ENCODE peak calls at places on chromosomes 16 and 17, in nine cellular contexts. One of them, this sample, is unnamed. For H3K4me1, the result is how much of the 10 kb centered on the place peaks cover.

GRCh38 chr16:85173981-85174751 is 61.9 kb upstream of the CIBAR2 start:
- DNase-seq in A549: peak
- DNase-seq in left ventricle myocardium inferior: no peak
- DNase-seq in fibroblast of lung: peak
- DNase-seq in psoas muscle: peak
- DNase-seq in esophagus squamous epithelium: no peak
- DNase-seq in pancreas: no peak
- DNase-seq in testis: no peak
- DNase-seq in H1: no peak
- DNase-seq in this sample: peak

GRCh38 chr17:4710693-4711634 is 532 bp downstream of the ARRB2 start:
- DNase-seq in A549: no peak
- DNase-seq in left ventricle myocardium inferior: no peak
- DNase-seq in fibroblast of lung: no peak
- DNase-seq in psoas muscle: peak
- DNase-seq in esophagus squamous epithelium: no peak
- DNase-seq in pancreas: no peak
- DNase-seq in testis: no peak
- DNase-seq in H1: no peak
- DNase-seq in this sample: no peak

GRCh38 chr17:36746654-36747053 is 145.3 kb downstream of the MRM1 start:
- DNase-seq in A549: no peak
- DNase-seq in left ventricle myocardium inferior: no peak
- DNase-seq in fibroblast of lung: no peak
- DNase-seq in psoas muscle: no peak
- DNase-seq in esophagus squamous epithelium: no peak
- DNase-seq in pancreas: no peak
- DNase-seq in testis: no peak
- DNase-seq in H1: no peak
- DNase-seq in this sample: no peak

GRCh38 chr16:25013751-25014499 is 1.2 kb downstream of the ARHGAP17 start:
- DNase-seq in A549: no peak
- DNase-seq in left ventricle myocardium inferior: no peak
- DNase-seq in fibroblast of lung: no peak
- DNase-seq in psoas muscle: no peak
- DNase-seq in esophagus squamous epithelium: no peak
- DNase-seq in pancreas: no peak
- DNase-seq in testis: no peak
- DNase-seq in H1: no peak
- DNase-seq in this sample: no peak

GRCh38 chr17:43641416-43641815 is 20.3 kb downstream of the MEOX1 start:
- DNase-seq in A549: no peak
- DNase-seq in left ventricle myocardium inferior: peak
- DNase-seq in fibroblast of lung: no peak
- DNase-seq in psoas muscle: no peak
- DNase-seq in esophagus squamous epithelium: no peak
- DNase-seq in pancreas: no peak
- DNase-seq in testis: peak
- DNase-seq in H1: no peak
- DNase-seq in this sample: no peak

GRCh38 chr17:49548506-49549310 is 27.0 kb upstream of the NXPH3 start:
- DNase-seq in A549: peak
- DNase-seq in left ventricle myocardium inferior: peak
- DNase-seq in fibroblast of lung: peak
- DNase-seq in psoas muscle: no peak
- DNase-seq in esophagus squamous epithelium: no peak
- DNase-seq in pancreas: no peak
- DNase-seq in testis: peak
- DNase-seq in H1: peak
- DNase-seq in this sample: peak

GRCh38 chr17:2232244-2232638 is 71.3 kb downstream of the SMG6 start:
- DNase-seq in A549: no peak
- DNase-seq in left ventricle myocardium inferior: no peak
- DNase-seq in fibroblast of lung: peak
- DNase-seq in psoas muscle: no peak
- DNase-seq in esophagus squamous epithelium: no peak
- DNase-seq in pancreas: peak
- DNase-seq in testis: no peak
- DNase-seq in H1: no peak
- DNase-seq in this sample: no peak

GRCh38 chr17:64165347-64165746 is 35.4 kb upstream of the ERN1 start:
- DNase-seq in A549: no peak
- DNase-seq in left ventricle myocardium inferior: no peak
- DNase-seq in fibroblast of lung: no peak
- DNase-seq in psoas muscle: no peak
- DNase-seq in esophagus squamous epithelium: no peak
- DNase-seq in pancreas: no peak
- DNase-seq in testis: no peak
- DNase-seq in H1: no peak
- DNase-seq in this sample: no peak

GRCh38 chr17:7384489-7385081 is 3.7 kb downstream of the TNK1 start:
- DNase-seq in A549: no peak
- DNase-seq in left ventricle myocardium inferior: no peak
- DNase-seq in fibroblast of lung: no peak
- DNase-seq in psoas muscle: no peak
- DNase-seq in esophagus squamous epithelium: no peak
- DNase-seq in pancreas: no peak
- DNase-seq in testis: no peak
- DNase-seq in H1: no peak
- DNase-seq in this sample: no peak

GRCh38 chr17:16423226-16423872 is 8.0 kb downstream of the TRPV2 start:
- DNase-seq in A549: no peak
- DNase-seq in left ventricle myocardium inferior: no peak
- DNase-seq in fibroblast of lung: no peak
- DNase-seq in psoas muscle: no peak
- DNase-seq in esophagus squamous epithelium: no peak
- DNase-seq in pancreas: no peak
- DNase-seq in testis: no peak
- DNase-seq in H1: no peak
- DNase-seq in this sample: no peak

GRCh38 chr17:80036715-80037477 is 454 bp downstream of the CCDC40 start:
- DNase-seq in A549: peak
- DNase-seq in left ventricle myocardium inferior: no peak
- DNase-seq in fibroblast of lung: peak
- DNase-seq in psoas muscle: peak
- DNase-seq in esophagus squamous epithelium: no peak
- DNase-seq in pancreas: no peak
- DNase-seq in testis: peak
- DNase-seq in H1: peak
- DNase-seq in this sample: peak

GRCh38 chr16:55418586-55418985 is 60.4 kb upstream of the MMP2 start:
- DNase-seq in A549: no peak
- DNase-seq in left ventricle myocardium inferior: no peak
- DNase-seq in fibroblast of lung: no peak
- DNase-seq in psoas muscle: no peak
- DNase-seq in esophagus squamous epithelium: no peak
- DNase-seq in pancreas: no peak
- DNase-seq in testis: no peak
- DNase-seq in H1: no peak
- DNase-seq in this sample: no peak

GRCh38 chr16:67286441-67287235 is 7.3 kb downstream of the PLEKHG4 start:
- DNase-seq in A549: no peak
- DNase-seq in left ventricle myocardium inferior: no peak
- DNase-seq in fibroblast of lung: no peak
- DNase-seq in psoas muscle: no peak
- DNase-seq in esophagus squamous epithelium: no peak
- DNase-seq in pancreas: no peak
- DNase-seq in testis: no peak
- DNase-seq in H1: no peak
- DNase-seq in this sample: no peak
- TF ChIP-seq CTCF in A549: no peak
- TF ChIP-seq CTCF in left ventricle myocardium inferior: no peak
- TF ChIP-seq CTCF in fibroblast of lung: no peak
- TF ChIP-seq CTCF in psoas muscle: no peak
- TF ChIP-seq CTCF in esophagus squamous epithelium: no peak
- TF ChIP-seq CTCF in pancreas: no peak
- TF ChIP-seq CTCF in testis: no peak
- TF ChIP-seq CTCF in H1: no peak
- TF ChIP-seq CTCF in this sample: no peak

DNA sequence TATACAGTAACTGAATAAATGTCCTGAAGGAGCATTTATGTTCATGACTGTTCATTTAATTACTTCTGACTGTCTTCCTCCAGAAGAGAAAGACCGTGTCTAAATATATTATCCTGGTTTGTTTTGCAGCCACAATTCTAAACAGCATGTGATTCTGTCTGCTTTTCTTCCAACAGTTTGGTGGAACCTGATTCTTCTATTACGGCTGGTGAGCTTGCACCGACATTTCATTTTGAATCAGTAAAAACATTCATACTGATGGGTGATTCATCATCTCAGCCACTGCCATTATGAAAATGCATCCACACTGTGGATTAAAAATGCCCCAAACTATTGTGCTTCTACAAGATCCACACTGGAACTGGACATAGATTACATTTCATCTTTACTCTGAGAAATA is 16.9 kb downstream of the KNOP1 start:
- DNase-seq in A549: no peak
- DNase-seq in left ventricle myocardium inferior: no peak
- DNase-seq in fibroblast of lung: no peak
- DNase-seq in psoas muscle: no peak
- DNase-seq in esophagus squamous epithelium: no peak
- DNase-seq in pancreas: no peak
- DNase-seq in testis: no peak
- DNase-seq in H1: no peak
- DNase-seq in this sample: no peak
- H3K4me1 ChIP-seq in A549: half or more
- H3K4me1 ChIP-seq in left ventricle myocardium inferior: half or more
- H3K4me1 ChIP-seq in fibroblast of lung: under half
- H3K4me1 ChIP-seq in psoas muscle: under half
- H3K4me1 ChIP-seq in esophagus squamous epithelium: half or more
- H3K4me1 ChIP-seq in pancreas: under half
- H3K4me1 ChIP-seq in testis: half or more
- H3K4me1 ChIP-seq in H1: under half
- H3K4me1 ChIP-seq in this sample: under half

GRCh38 chr17:11391134-11391533 is 150.1 kb downstream of the SHISA6 start:
- DNase-seq in A549: no peak
- DNase-seq in left ventricle myocardium inferior: no peak
- DNase-seq in fibroblast of lung: no peak
- DNase-seq in psoas muscle: no peak
- DNase-seq in esophagus squamous epithelium: no peak
- DNase-seq in pancreas: peak
- DNase-seq in testis: no peak
- DNase-seq in H1: peak
- DNase-seq in this sample: no peak
- TF ChIP-seq CTCF in A549: no peak
- TF ChIP-seq CTCF in left ventricle myocardium inferior: no peak
- TF ChIP-seq CTCF in fibroblast of lung: no peak
- TF ChIP-seq CTCF in psoas muscle: no peak
- TF ChIP-seq CTCF in esophagus squamous epithelium: no peak
- TF ChIP-seq CTCF in pancreas: peak
- TF ChIP-seq CTCF in testis: no peak
- TF ChIP-seq CTCF in H1: peak
- TF ChIP-seq CTCF in this sample: peak

DNA sequence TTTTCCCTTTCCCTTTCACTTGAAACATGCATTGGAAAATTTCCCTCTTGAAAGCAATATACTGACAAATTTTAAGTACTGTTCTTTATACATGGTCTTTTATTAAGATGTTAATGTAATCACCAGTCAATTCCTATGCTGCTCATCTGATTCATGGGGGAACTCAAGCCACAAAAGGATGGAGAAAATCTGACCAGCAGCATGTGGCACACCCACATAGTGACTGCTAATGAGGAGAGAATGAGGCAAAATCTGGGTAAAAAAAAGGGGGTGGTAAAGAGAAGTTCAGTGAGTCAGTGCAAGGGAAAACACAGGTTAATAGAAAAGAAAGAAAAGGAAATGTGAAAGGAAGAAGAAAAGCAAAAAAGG is 11.3 kb downstream of the RFFL start:
- DNase-seq in A549: no peak
- DNase-seq in left ventricle myocardium inferior: no peak
- DNase-seq in fibroblast of lung: peak
- DNase-seq in psoas muscle: no peak
- DNase-seq in esophagus squamous epithelium: no peak
- DNase-seq in pancreas: no peak
- DNase-seq in testis: no peak
- DNase-seq in H1: no peak
- DNase-seq in this sample: no peak
- H3K4me1 ChIP-seq in A549: under half
- H3K4me1 ChIP-seq in left ventricle myocardium inferior: under half
- H3K4me1 ChIP-seq in fibroblast of lung: under half
- H3K4me1 ChIP-seq in psoas muscle: under half
- H3K4me1 ChIP-seq in esophagus squamous epithelium: under half
- H3K4me1 ChIP-seq in pancreas: under half
- H3K4me1 ChIP-seq in testis: under half
- H3K4me1 ChIP-seq in H1: under half
- H3K4me1 ChIP-seq in this sample: under half

GRCh38 chr17:81927653-81928496 is at the start of gene MAFG:
- DNase-seq in A549: peak
- DNase-seq in left ventricle myocardium inferior: peak
- DNase-seq in fibroblast of lung: peak
- DNase-seq in psoas muscle: peak
- DNase-seq in esophagus squamous epithelium: peak
- DNase-seq in pancreas: peak
- DNase-seq in testis: peak
- DNase-seq in H1: peak
- DNase-seq in this sample: peak
- TF ChIP-seq CTCF in A549: peak
- TF ChIP-seq CTCF in left ventricle myocardium inferior: peak
- TF ChIP-seq CTCF in fibroblast of lung: peak
- TF ChIP-seq CTCF in psoas muscle: peak
- TF ChIP-seq CTCF in esophagus squamous epithelium: no peak
- TF ChIP-seq CTCF in pancreas: no peak
- TF ChIP-seq CTCF in testis: no peak
- TF ChIP-seq CTCF in H1: peak
- TF ChIP-seq CTCF in this sample: peak

GRCh38 chr16:49351119-49351518 is 22.5 kb upstream of the C16orf78 start:
- DNase-seq in A549: no peak
- DNase-seq in left ventricle myocardium inferior: no peak
- DNase-seq in fibroblast of lung: no peak
- DNase-seq in psoas muscle: no peak
- DNase-seq in esophagus squamous epithelium: no peak
- DNase-seq in pancreas: no peak
- DNase-seq in testis: no peak
- DNase-seq in H1: no peak
- DNase-seq in this sample: no peak
- H3K4me1 ChIP-seq in A549: under half
- H3K4me1 ChIP-seq in left ventricle myocardium inferior: under half
- H3K4me1 ChIP-seq in fibroblast of lung: under half
- H3K4me1 ChIP-seq in psoas muscle: under half
- H3K4me1 ChIP-seq in esophagus squamous epithelium: under half
- H3K4me1 ChIP-seq in pancreas: under half
- H3K4me1 ChIP-seq in testis: under half
- H3K4me1 ChIP-seq in H1: under half
- H3K4me1 ChIP-seq in this sample: under half

GRCh38 chr16:50547340-50547865 is 793 bp upstream of the NKD1 start:
- DNase-seq in A549: peak
- DNase-seq in left ventricle myocardium inferior: peak
- DNase-seq in fibroblast of lung: no peak
- DNase-seq in psoas muscle: peak
- DNase-seq in esophagus squamous epithelium: no peak
- DNase-seq in pancreas: peak
- DNase-seq in testis: peak
- DNase-seq in H1: peak
- DNase-seq in this sample: peak
- TF ChIP-seq CTCF in A549: no peak
- TF ChIP-seq CTCF in left ventricle myocardium inferior: no peak
- TF ChIP-seq CTCF in fibroblast of lung: no peak
- TF ChIP-seq CTCF in psoas muscle: no peak
- TF ChIP-seq CTCF in esophagus squamous epithelium: peak
- TF ChIP-seq CTCF in pancreas: no peak
- TF ChIP-seq CTCF in testis: no peak
- TF ChIP-seq CTCF in H1: no peak
- TF ChIP-seq CTCF in this sample: no peak

This sample was measured in BE2C.